ENCODE peak calls at places on chromosome 10, in four cellular contexts. One of them, this sample, is unnamed.

GRCh38 chr10:78821052-78821451 is 247.7 kb upstream of the ZMIZ1 start:
- DNase-seq in NB4: no peak
- DNase-seq in fibroblast of mammary gland: no peak
- DNase-seq in skeletal muscle cell: no peak
- DNase-seq in this sample: no peak

GRCh38 chr10:13270877-13271551 is 28.9 kb downstream of the PHYH start:
- DNase-seq in skeletal muscle cell: no peak
- DNase-seq in fibroblast of mammary gland: peak
- DNase-seq in NB4: peak
- DNase-seq in this sample: no peak

GRCh38 chr10:35191523-35191922 is 64.9 kb downstream of the CREM start:
- DNase-seq in skeletal muscle cell: no peak
- DNase-seq in fibroblast of mammary gland: peak
- DNase-seq in NB4: peak
- DNase-seq in this sample: no peak

GRCh38 chr10:124597677-124598165 is 136.1 kb downstream of the LHPP start:
- DNase-seq in skeletal muscle cell: no peak
- DNase-seq in NB4: no peak
- DNase-seq in fibroblast of mammary gland: no peak
- DNase-seq in this sample: no peak

GRCh38 chr10:620417-620816 is 69.1 kb downstream of the DIP2C start:
- DNase-seq in NB4: peak
- DNase-seq in skeletal muscle cell: no peak
- DNase-seq in fibroblast of mammary gland: no peak
- DNase-seq in this sample: no peak

GRCh38 chr10:65898055-65898454 is 1027.8 kb upstream of the LRRTM3 start:
- DNase-seq in fibroblast of mammary gland: no peak
- DNase-seq in NB4: no peak
- DNase-seq in skeletal muscle cell: no peak
- DNase-seq in this sample: no peak

GRCh38 chr10:103105462-103105861 is 87.6 kb downstream of the NT5C2 start:
- DNase-seq in skeletal muscle cell: no peak
- DNase-seq in fibroblast of mammary gland: no peak
- DNase-seq in NB4: no peak
- DNase-seq in this sample: no peak

GRCh38 chr10:132640326-132641125 is 102.9 kb downstream of the INPP5A start:
- DNase-seq in fibroblast of mammary gland: no peak
- DNase-seq in NB4: no peak
- DNase-seq in skeletal muscle cell: no peak
- DNase-seq in this sample: no peak

GRCh38 chr10:112183329-112184051 is at the start of gene GPAM:
- DNase-seq in NB4: peak
- DNase-seq in skeletal muscle cell: peak
- DNase-seq in fibroblast of mammary gland: peak
- DNase-seq in this sample: peak

GRCh38 chr10:59257224-59257623 is 80.8 kb downstream of the PHYHIPL start:
- DNase-seq in skeletal muscle cell: no peak
- DNase-seq in fibroblast of mammary gland: no peak
- DNase-seq in NB4: no peak
- DNase-seq in this sample: no peak

GRCh38 chr10:99532687-99533495 is at the start of gene NKX2-3:
- DNase-seq in fibroblast of mammary gland: peak
- DNase-seq in NB4: peak
- DNase-seq in skeletal muscle cell: no peak
- DNase-seq in this sample: no peak

GRCh38 chr10:54559498-54559897 is 241.5 kb downstream of the PCDH15 start:
- DNase-seq in NB4: no peak
- DNase-seq in fibroblast of mammary gland: peak
- DNase-seq in skeletal muscle cell: no peak
- DNase-seq in this sample: no peak

GRCh38 chr10:92430103-92430502 is 139.1 kb downstream of the MARCHF5 start:
- DNase-seq in fibroblast of mammary gland: no peak
- DNase-seq in NB4: no peak
- DNase-seq in skeletal muscle cell: no peak
- DNase-seq in this sample: no peak

GRCh38 chr10:23897864-23898263 is 311.1 kb upstream of the KIAA1217 start:
- DNase-seq in skeletal muscle cell: no peak
- DNase-seq in fibroblast of mammary gland: no peak
- DNase-seq in NB4: no peak
- DNase-seq in this sample: no peak

DNA sequence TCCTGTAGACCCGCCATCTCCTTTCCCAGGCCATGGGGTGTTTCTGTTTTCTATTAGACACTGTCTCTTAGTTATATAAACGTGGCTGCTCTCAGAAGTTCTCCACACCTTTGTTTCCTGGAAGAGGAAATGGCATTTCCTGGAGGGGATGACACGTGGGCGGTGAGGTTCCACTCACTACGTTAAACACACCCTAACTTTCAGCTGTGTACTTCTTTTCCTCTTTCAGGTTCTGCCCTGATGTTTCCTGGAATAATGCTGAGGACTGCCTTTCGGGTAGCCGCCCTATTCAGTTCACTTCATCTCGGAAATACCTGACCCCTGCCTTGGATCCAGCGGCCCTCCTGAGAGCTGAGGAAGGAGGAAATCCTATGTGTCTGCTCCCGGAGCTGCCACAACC is 3.4 kb upstream of the PRKCQ start:
- DNase-seq in NB4: no peak
- DNase-seq in skeletal muscle cell: no peak
- DNase-seq in fibroblast of mammary gland: no peak
- DNase-seq in this sample: no peak
- H3K4me3 ChIP-seq in NB4: no peak
- H3K4me3 ChIP-seq in skeletal muscle cell: no peak
- H3K4me3 ChIP-seq in fibroblast of mammary gland: no peak
- H3K4me3 ChIP-seq in this sample: no peak

GRCh38 chr10:10796061-10796773 is 221.5 kb upstream of the CELF2 start:
- DNase-seq in fibroblast of mammary gland: peak
- DNase-seq in skeletal muscle cell: no peak
- DNase-seq in NB4: no peak
- DNase-seq in this sample: no peak

GRCh38 chr10:10796774-10797415 is 220.8 kb upstream of the CELF2 start:
- DNase-seq in skeletal muscle cell: no peak
- DNase-seq in NB4: no peak
- DNase-seq in fibroblast of mammary gland: peak
- DNase-seq in this sample: no peak

GRCh38 chr10:10798021-10798420 is 219.7 kb upstream of the CELF2 start:
- DNase-seq in NB4: no peak
- DNase-seq in skeletal muscle cell: no peak
- DNase-seq in fibroblast of mammary gland: no peak
- DNase-seq in this sample: no peak

GRCh38 chr10:10798543-10799192 is 219.0 kb upstream of the CELF2 start:
- DNase-seq in NB4: no peak
- DNase-seq in skeletal muscle cell: no peak
- DNase-seq in fibroblast of mammary gland: no peak
- DNase-seq in this sample: no peak

DNA sequence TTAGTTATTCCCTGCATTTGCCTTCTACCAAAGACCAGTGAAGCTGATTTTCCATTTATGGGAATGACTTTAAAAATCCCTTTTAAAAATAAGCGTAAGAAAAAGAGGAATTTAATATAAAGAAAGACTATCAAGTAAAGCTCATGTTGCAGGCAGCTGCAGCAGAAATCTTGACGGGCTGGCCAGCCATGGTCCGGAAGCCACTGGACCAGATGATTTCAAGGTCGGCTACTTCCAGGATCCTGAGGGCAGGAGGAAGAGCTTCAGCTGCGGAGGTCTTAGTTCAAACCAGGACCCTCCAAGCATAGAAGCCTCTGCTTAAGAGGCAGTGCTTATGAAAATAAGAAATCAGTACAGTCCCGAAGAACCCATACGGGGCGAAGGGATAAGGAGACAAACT is 220.2 kb upstream of the CELF2 start:
- DNase-seq in NB4: no peak
- DNase-seq in fibroblast of mammary gland: no peak
- DNase-seq in skeletal muscle cell: no peak
- DNase-seq in this sample: no peak
- H3K4me3 ChIP-seq in NB4: no peak
- H3K4me3 ChIP-seq in fibroblast of mammary gland: no peak
- H3K4me3 ChIP-seq in skeletal muscle cell: no peak
- H3K4me3 ChIP-seq in this sample: no peak

GRCh38 chr10:50607526-50607925 is 16.2 kb downstream of the SGMS1 start:
- DNase-seq in fibroblast of mammary gland: peak
- DNase-seq in NB4: no peak
- DNase-seq in skeletal muscle cell: no peak
- DNase-seq in this sample: no peak
- H3K4me3 ChIP-seq in fibroblast of mammary gland: no peak
- H3K4me3 ChIP-seq in NB4: no peak
- H3K4me3 ChIP-seq in skeletal muscle cell: no peak
- H3K4me3 ChIP-seq in this sample: no peak

DNA sequence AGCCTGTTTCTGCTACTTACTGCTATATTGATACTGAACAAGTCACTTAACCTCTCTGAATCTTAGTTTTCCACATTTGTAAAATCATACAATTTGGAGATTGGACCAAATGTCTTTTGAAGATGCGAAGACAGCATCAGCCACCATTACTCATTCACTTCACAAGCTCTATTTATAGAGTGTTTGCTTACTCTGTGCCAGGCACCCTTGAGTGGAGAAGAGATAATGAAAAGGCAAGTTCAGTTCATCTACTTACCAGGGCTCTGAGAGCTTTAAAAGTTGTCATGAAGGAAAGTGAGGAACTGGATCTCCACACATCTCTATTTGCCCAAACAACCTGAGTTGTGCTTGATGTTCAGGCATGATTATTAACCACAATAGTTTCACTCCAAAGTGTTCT is 277.5 kb downstream of the CSTF2T start:
- DNase-seq in skeletal muscle cell: no peak
- DNase-seq in fibroblast of mammary gland: peak
- DNase-seq in NB4: no peak
- DNase-seq in this sample: no peak
- H3K4me3 ChIP-seq in skeletal muscle cell: no peak
- H3K4me3 ChIP-seq in fibroblast of mammary gland: no peak
- H3K4me3 ChIP-seq in NB4: no peak
- H3K4me3 ChIP-seq in this sample: no peak

GRCh38 chr10:70403483-70404035 is 386 bp upstream of the EIF4EBP2 start:
- DNase-seq in skeletal muscle cell: no peak
- DNase-seq in NB4: no peak
- DNase-seq in fibroblast of mammary gland: no peak
- DNase-seq in this sample: no peak
- H3K4me3 ChIP-seq in skeletal muscle cell: peak
- H3K4me3 ChIP-seq in NB4: peak
- H3K4me3 ChIP-seq in fibroblast of mammary gland: peak
- H3K4me3 ChIP-seq in this sample: peak

GRCh38 chr10:63608511-63608910 is 87.3 kb downstream of the REEP3 start:
- DNase-seq in skeletal muscle cell: no peak
- DNase-seq in fibroblast of mammary gland: no peak
- DNase-seq in NB4: no peak
- DNase-seq in this sample: no peak

GRCh38 chr10:63600540-63600939 is 79.3 kb downstream of the REEP3 start:
- DNase-seq in skeletal muscle cell: no peak
- DNase-seq in NB4: no peak
- DNase-seq in fibroblast of mammary gland: no peak
- DNase-seq in this sample: no peak

GRCh38 chr10:63605568-63605967 is 84.4 kb downstream of the REEP3 start:
- DNase-seq in fibroblast of mammary gland: no peak
- DNase-seq in NB4: no peak
- DNase-seq in skeletal muscle cell: no peak
- DNase-seq in this sample: no peak

GRCh38 chr10:63603709-63604445 is 82.7 kb downstream of the REEP3 start:
- DNase-seq in NB4: no peak
- DNase-seq in skeletal muscle cell: peak
- DNase-seq in fibroblast of mammary gland: peak
- DNase-seq in this sample: no peak
- H3K4me3 ChIP-seq in NB4: no peak
- H3K4me3 ChIP-seq in skeletal muscle cell: no peak
- H3K4me3 ChIP-seq in fibroblast of mammary gland: no peak
- H3K4me3 ChIP-seq in this sample: no peak

DNA sequence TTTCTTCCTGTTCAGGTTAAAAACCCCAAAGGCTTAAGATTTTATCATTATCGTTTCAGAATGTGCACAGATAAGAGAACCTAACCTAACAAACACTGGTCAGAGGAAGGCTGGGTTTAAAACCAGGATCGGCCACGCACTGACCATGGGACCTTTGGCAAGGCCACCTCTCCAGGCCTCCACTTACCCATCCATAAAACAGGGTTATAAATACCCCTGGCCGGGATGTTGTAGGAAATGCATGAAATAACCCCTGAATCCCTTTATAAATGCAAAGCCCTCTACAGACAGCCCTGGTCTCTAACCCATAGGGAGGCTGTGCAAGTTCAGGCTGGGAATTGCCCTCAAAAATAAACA is 418 bp downstream of the DEPP1 start:
- DNase-seq in skeletal muscle cell: no peak
- DNase-seq in fibroblast of mammary gland: no peak
- DNase-seq in NB4: no peak
- DNase-seq in this sample: no peak
- H3K4me3 ChIP-seq in skeletal muscle cell: peak
- H3K4me3 ChIP-seq in fibroblast of mammary gland: peak
- H3K4me3 ChIP-seq in NB4: no peak
- H3K4me3 ChIP-seq in this sample: peak

DNA sequence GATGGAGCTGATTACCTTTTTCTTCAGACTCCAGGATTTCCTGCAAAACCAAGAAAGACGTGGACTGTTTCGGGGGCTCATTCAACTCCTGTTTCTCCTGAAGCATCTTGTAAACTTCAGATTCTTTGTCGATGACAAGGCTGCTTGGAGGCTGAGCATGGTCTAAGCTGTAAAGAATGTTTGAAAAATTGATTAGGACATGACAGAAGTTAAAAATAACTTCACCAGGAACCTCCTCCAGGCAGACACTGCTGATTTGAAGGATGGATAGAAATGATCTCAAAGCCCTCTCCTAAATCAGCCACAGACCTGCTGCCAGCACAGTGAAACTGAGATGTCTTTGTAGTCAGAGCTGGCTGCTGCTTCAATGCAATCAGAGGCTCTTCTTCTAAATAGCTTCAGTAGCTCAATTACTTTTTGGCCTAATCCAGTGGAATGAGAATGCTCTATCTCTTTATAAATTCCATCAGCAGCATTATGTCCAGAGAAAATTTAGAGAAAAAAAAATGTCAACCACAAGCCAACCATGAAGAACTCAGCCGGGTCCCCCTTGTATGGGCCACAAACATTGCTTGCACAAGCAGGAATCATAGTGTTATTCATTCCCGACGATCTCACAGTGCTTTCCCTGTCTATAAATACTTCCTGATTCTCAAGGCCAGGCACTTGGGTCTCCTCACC is 43.5 kb downstream of the PDLIM1 start:
- DNase-seq in fibroblast of mammary gland: peak
- DNase-seq in skeletal muscle cell: no peak
- DNase-seq in NB4: no peak
- DNase-seq in this sample: peak
- H3K4me3 ChIP-seq in fibroblast of mammary gland: no peak
- H3K4me3 ChIP-seq in skeletal muscle cell: no peak
- H3K4me3 ChIP-seq in NB4: no peak
- H3K4me3 ChIP-seq in this sample: no peak

This sample was measured in AG04449.